ENCODE peak calls at places on chromosomes 4 and X, in eight cellular contexts. One of them, this sample, is unnamed.

GRCh38 chr4:7382634-7383014 is 52.1 kb downstream of the PSAPL1 start:
- DNase-seq in A673: no peak
- DNase-seq in Right ventricle myocardium inferior: no peak
- DNase-seq in left ventricle myocardium inferior: no peak
- DNase-seq in frontal cortex: no peak
- DNase-seq in fibroblast of pulmonary artery: no peak
- DNase-seq in SW480: no peak
- DNase-seq in B cell: no peak
- DNase-seq in this sample: no peak

GRCh38 chrX:17718649-17719165 is 18.6 kb upstream of the SCML1 start:
- DNase-seq in A673: no peak
- DNase-seq in Right ventricle myocardium inferior: no peak
- DNase-seq in left ventricle myocardium inferior: no peak
- DNase-seq in frontal cortex: no peak
- DNase-seq in fibroblast of pulmonary artery: no peak
- DNase-seq in SW480: no peak
- DNase-seq in B cell: no peak
- DNase-seq in this sample: no peak

GRCh38 chr4:120963449-120963848 is 40.9 kb upstream of the PRDM5 start:
- DNase-seq in A673: no peak
- DNase-seq in Right ventricle myocardium inferior: no peak
- DNase-seq in left ventricle myocardium inferior: no peak
- DNase-seq in frontal cortex: no peak
- DNase-seq in fibroblast of pulmonary artery: no peak
- DNase-seq in SW480: no peak
- DNase-seq in B cell: no peak
- DNase-seq in this sample: no peak

GRCh38 chr4:173264245-173264959 is 69.8 kb downstream of the HMGB2 start:
- DNase-seq in A673: peak; percentile 92
- DNase-seq in Right ventricle myocardium inferior: peak; percentile 56
- DNase-seq in left ventricle myocardium inferior: peak; percentile 65
- DNase-seq in frontal cortex: no peak
- DNase-seq in fibroblast of pulmonary artery: peak; percentile 77
- DNase-seq in SW480: peak; percentile 46
- DNase-seq in B cell: no peak
- DNase-seq in this sample: peak; percentile 91

GRCh38 chr4:145731026-145731425 is 51.1 kb downstream of the C4orf51 start:
- DNase-seq in A673: peak; percentile 63
- DNase-seq in Right ventricle myocardium inferior: no peak
- DNase-seq in left ventricle myocardium inferior: no peak
- DNase-seq in frontal cortex: no peak
- DNase-seq in fibroblast of pulmonary artery: peak; percentile 31
- DNase-seq in SW480: peak; percentile 54
- DNase-seq in B cell: no peak
- DNase-seq in this sample: peak; percentile 91

GRCh38 chr4:24598025-24598424 is 13.7 kb upstream of the DHX15 start:
- DNase-seq in A673: no peak
- DNase-seq in Right ventricle myocardium inferior: no peak
- DNase-seq in left ventricle myocardium inferior: no peak
- DNase-seq in frontal cortex: no peak
- DNase-seq in fibroblast of pulmonary artery: no peak
- DNase-seq in SW480: no peak
- DNase-seq in B cell: no peak
- DNase-seq in this sample: no peak

GRCh38 chrX:110989869-110990268 is 106.1 kb upstream of the PAK3 start:
- DNase-seq in A673: no peak
- DNase-seq in Right ventricle myocardium inferior: no peak
- DNase-seq in left ventricle myocardium inferior: no peak
- DNase-seq in frontal cortex: no peak
- DNase-seq in fibroblast of pulmonary artery: no peak
- DNase-seq in SW480: no peak
- DNase-seq in B cell: no peak
- DNase-seq in this sample: no peak

GRCh38 chrX:40735318-40736169 is at the start of gene MED14:
- DNase-seq in A673: peak; percentile 93
- DNase-seq in Right ventricle myocardium inferior: peak; percentile 89
- DNase-seq in left ventricle myocardium inferior: peak; percentile 86
- DNase-seq in frontal cortex: peak; percentile 76
- DNase-seq in fibroblast of pulmonary artery: peak; percentile 87
- DNase-seq in SW480: peak; percentile 95
- DNase-seq in B cell: peak; percentile 92
- DNase-seq in this sample: peak; percentile 94

GRCh38 chr4:24655971-24656370 is 71.6 kb upstream of the DHX15 start:
- DNase-seq in A673: no peak
- DNase-seq in Right ventricle myocardium inferior: no peak
- DNase-seq in left ventricle myocardium inferior: no peak
- DNase-seq in frontal cortex: no peak
- DNase-seq in fibroblast of pulmonary artery: no peak
- DNase-seq in SW480: peak; percentile 9
- DNase-seq in B cell: no peak
- DNase-seq in this sample: peak; percentile 13

GRCh38 chr4:155060419-155060818 is 148.0 kb upstream of the NPY2R start:
- DNase-seq in A673: no peak
- DNase-seq in Right ventricle myocardium inferior: no peak
- DNase-seq in left ventricle myocardium inferior: peak; percentile 16
- DNase-seq in frontal cortex: no peak
- DNase-seq in fibroblast of pulmonary artery: peak; percentile 33
- DNase-seq in SW480: no peak
- DNase-seq in B cell: no peak
- DNase-seq in this sample: no peak

GRCh38 chr4:101972791-101973190 is 182.3 kb downstream of the BANK1 start:
- DNase-seq in A673: no peak
- DNase-seq in Right ventricle myocardium inferior: no peak
- DNase-seq in left ventricle myocardium inferior: no peak
- DNase-seq in frontal cortex: no peak
- DNase-seq in fibroblast of pulmonary artery: no peak
- DNase-seq in SW480: no peak
- DNase-seq in B cell: peak; percentile 43
- DNase-seq in this sample: no peak

GRCh38 chrX:127552571-127552970 is 499.6 kb downstream of the ACTRT1 start:
- DNase-seq in A673: no peak
- DNase-seq in Right ventricle myocardium inferior: no peak
- DNase-seq in left ventricle myocardium inferior: no peak
- DNase-seq in frontal cortex: no peak
- DNase-seq in fibroblast of pulmonary artery: no peak
- DNase-seq in SW480: no peak
- DNase-seq in B cell: no peak
- DNase-seq in this sample: no peak

GRCh38 chrX:129632443-129632842 is 22.3 kb downstream of the APLN start:
- DNase-seq in A673: no peak
- DNase-seq in Right ventricle myocardium inferior: no peak
- DNase-seq in left ventricle myocardium inferior: no peak
- DNase-seq in frontal cortex: no peak
- DNase-seq in fibroblast of pulmonary artery: no peak
- DNase-seq in SW480: no peak
- DNase-seq in B cell: no peak
- DNase-seq in this sample: peak; percentile 36

GRCh38 chr4:12486995-12487394 is 997.1 kb downstream of the RAB28 start:
- DNase-seq in A673: no peak
- DNase-seq in Right ventricle myocardium inferior: peak; percentile 57
- DNase-seq in left ventricle myocardium inferior: peak; percentile 14
- DNase-seq in frontal cortex: no peak
- DNase-seq in fibroblast of pulmonary artery: peak; percentile 78
- DNase-seq in SW480: no peak
- DNase-seq in B cell: no peak
- DNase-seq in this sample: no peak

GRCh38 chr4:9904976-9905587 is 116.2 kb downstream of the SLC2A9 start:
- DNase-seq in A673: no peak
- DNase-seq in Right ventricle myocardium inferior: no peak
- DNase-seq in left ventricle myocardium inferior: peak; percentile 36
- DNase-seq in frontal cortex: no peak
- DNase-seq in fibroblast of pulmonary artery: peak; percentile 24
- DNase-seq in SW480: peak; percentile 26
- DNase-seq in B cell: no peak
- DNase-seq in this sample: peak; percentile 9

GRCh38 chr4:40176602-40177001 is 20.2 kb upstream of the RHOH start:
- DNase-seq in A673: peak; percentile 75
- DNase-seq in Right ventricle myocardium inferior: no peak
- DNase-seq in left ventricle myocardium inferior: no peak
- DNase-seq in frontal cortex: no peak
- DNase-seq in fibroblast of pulmonary artery: no peak
- DNase-seq in SW480: no peak
- DNase-seq in B cell: no peak
- DNase-seq in this sample: peak; percentile 63

GRCh38 chr4:152815078-152815477 is 35.3 kb downstream of the ARFIP1 start:
- DNase-seq in A673: no peak
- DNase-seq in Right ventricle myocardium inferior: no peak
- DNase-seq in left ventricle myocardium inferior: no peak
- DNase-seq in frontal cortex: no peak
- DNase-seq in fibroblast of pulmonary artery: peak; percentile 50
- DNase-seq in SW480: no peak
- DNase-seq in B cell: no peak
- DNase-seq in this sample: no peak

GRCh38 chrX:132272826-132273225 is 53.6 kb upstream of the RAP2C start:
- DNase-seq in A673: no peak
- DNase-seq in Right ventricle myocardium inferior: no peak
- DNase-seq in left ventricle myocardium inferior: no peak
- DNase-seq in frontal cortex: no peak
- DNase-seq in fibroblast of pulmonary artery: no peak
- DNase-seq in SW480: no peak
- DNase-seq in B cell: no peak
- DNase-seq in this sample: no peak

GRCh38 chr4:76513517-76513916 is 78.5 kb downstream of the SHROOM3 start:
- DNase-seq in A673: no peak
- DNase-seq in Right ventricle myocardium inferior: no peak
- DNase-seq in left ventricle myocardium inferior: no peak
- DNase-seq in frontal cortex: no peak
- DNase-seq in fibroblast of pulmonary artery: no peak
- DNase-seq in SW480: no peak
- DNase-seq in B cell: no peak
- DNase-seq in this sample: no peak

GRCh38 chr4:118905546-118905945 is 16.9 kb downstream of the SYNPO2 start:
- DNase-seq in A673: no peak
- DNase-seq in Right ventricle myocardium inferior: no peak
- DNase-seq in left ventricle myocardium inferior: no peak
- DNase-seq in frontal cortex: no peak
- DNase-seq in fibroblast of pulmonary artery: peak; percentile 52
- DNase-seq in SW480: no peak
- DNase-seq in B cell: no peak
- DNase-seq in this sample: peak; percentile 42

GRCh38 chrX:121000589-121000988 is 15.0 kb upstream of the CT47A1 start:
- DNase-seq in A673: peak; percentile 44
- DNase-seq in Right ventricle myocardium inferior: no peak
- DNase-seq in left ventricle myocardium inferior: no peak
- DNase-seq in frontal cortex: no peak
- DNase-seq in fibroblast of pulmonary artery: peak; percentile 59
- DNase-seq in SW480: peak; percentile 19
- DNase-seq in B cell: no peak
- DNase-seq in this sample: peak; percentile 68

GRCh38 chrX:87517571-87518141 is at the start of gene KLHL4:
- DNase-seq in A673: peak; percentile 3
- DNase-seq in Right ventricle myocardium inferior: no peak
- DNase-seq in left ventricle myocardium inferior: no peak
- DNase-seq in frontal cortex: no peak
- DNase-seq in fibroblast of pulmonary artery: peak; percentile 96
- DNase-seq in SW480: peak; percentile 9
- DNase-seq in B cell: no peak
- DNase-seq in this sample: no peak

GRCh38 chrX:84216406-84216805 is 28.4 kb upstream of the RPS6KA6 start:
- DNase-seq in A673: no peak
- DNase-seq in Right ventricle myocardium inferior: no peak
- DNase-seq in left ventricle myocardium inferior: no peak
- DNase-seq in frontal cortex: no peak
- DNase-seq in fibroblast of pulmonary artery: no peak
- DNase-seq in SW480: no peak
- DNase-seq in B cell: no peak
- DNase-seq in this sample: peak; percentile 80

GRCh38 chrX:149652232-149652981 is 20.8 kb upstream of the TMEM185A start:
- DNase-seq in A673: no peak
- DNase-seq in Right ventricle myocardium inferior: no peak
- DNase-seq in left ventricle myocardium inferior: no peak
- DNase-seq in frontal cortex: no peak
- DNase-seq in fibroblast of pulmonary artery: no peak
- DNase-seq in SW480: no peak
- DNase-seq in B cell: no peak
- DNase-seq in this sample: no peak

GRCh38 chr4:106809083-106809482 is 227.0 kb downstream of the DKK2 start:
- DNase-seq in A673: peak; percentile 71
- DNase-seq in Right ventricle myocardium inferior: no peak
- DNase-seq in left ventricle myocardium inferior: no peak
- DNase-seq in frontal cortex: no peak
- DNase-seq in fibroblast of pulmonary artery: peak; percentile 75
- DNase-seq in SW480: peak; percentile 25
- DNase-seq in B cell: no peak
- DNase-seq in this sample: peak; percentile 1

GRCh38 chrX:124555036-124555595 is 208.8 kb downstream of the SH2D1A start:
- DNase-seq in A673: peak; percentile 2
- DNase-seq in Right ventricle myocardium inferior: no peak
- DNase-seq in left ventricle myocardium inferior: no peak
- DNase-seq in frontal cortex: no peak
- DNase-seq in fibroblast of pulmonary artery: peak; percentile 35
- DNase-seq in SW480: no peak
- DNase-seq in B cell: no peak
- DNase-seq in this sample: peak; percentile 11

This sample was measured in NCI-H69.